ENCODE peak calls at places on chromosomes 13 and 19, in eight cellular contexts. U, N, L, I, Y, Q, T and J are unnamed samples.

GRCh38 chr13:30355405-30355741 is 48.0 kb upstream of the KATNAL1 start:
- DNase-seq in U (peak; percentile 45), N (no peak), L (no peak), I (no peak), Y (peak; percentile 54), Q (no peak), T (no peak), J (no peak)

GRCh38 chr19:46216612-46217011 is 12.9 kb upstream of the IGFL1 start:
- DNase-seq in U (no peak), N (no peak), L (no peak), I (no peak), Y (no peak), Q (no peak), T (no peak), J (no peak)

GRCh38 chr19:18529782-18530181 is 7.9 kb upstream of the ELL start:
- DNase-seq in U (no peak), N (no peak), L (no peak), I (no peak), Y (no peak), Q (no peak), T (no peak), J (no peak)

GRCh38 chr19:1416014-1416841 is 8.8 kb downstream of the DAZAP1 start:
- DNase-seq in U (no peak), N (no peak), L (no peak), I (no peak), Y (no peak), Q (no peak), T (no peak), J (no peak)

GRCh38 chr13:27446986-27447583 is 3.3 kb downstream of the MTIF3 start:
- DNase-seq in U (no peak), N (no peak), L (no peak), I (no peak), Y (no peak), Q (no peak), T (no peak), J (no peak)

GRCh38 chr13:112839347-112840105 is 129.5 kb upstream of the MCF2L start:
- DNase-seq in U (no peak), N (no peak), L (no peak), I (no peak), Y (no peak), Q (no peak), T (peak; percentile 73), J (no peak)

GRCh38 chr19:33831835-33832234 is 35.2 kb downstream of the KCTD15 start:
- DNase-seq in U (no peak), N (no peak), L (peak; percentile 50), I (no peak), Y (no peak), Q (no peak), T (no peak), J (no peak)

GRCh38 chr19:38093587-38093986 is 130.4 kb downstream of the DPF1 start:
- DNase-seq in U (no peak), N (no peak), L (no peak), I (no peak), Y (no peak), Q (no peak), T (no peak), J (no peak)

GRCh38 chr19:39132344-39132969 is 6.9 kb downstream of the PAK4 start:
- DNase-seq in U (no peak), N (no peak), L (no peak), I (no peak), Y (no peak), Q (no peak), T (no peak), J (no peak)

GRCh38 chr19:29610574-29611271 is 4.6 kb downstream of the POP4 start:
- DNase-seq in U (peak; percentile 85), N (peak; percentile 76), L (peak; percentile 84), I (peak; percentile 70), Y (peak; percentile 77), Q (peak; percentile 43), T (peak; percentile 90), J (peak; percentile 82)

GRCh38 chr19:48842744-48843162 is 6.5 kb upstream of the HSD17B14 start:
- DNase-seq in U (no peak), N (peak; percentile 36), L (no peak), I (peak; percentile 64), Y (no peak), Q (peak; percentile 46), T (peak; percentile 69), J (no peak)

GRCh38 chr19:29329460-29330134 is 116.6 kb upstream of the UQCRFS1 start:
- DNase-seq in U (no peak), N (no peak), L (no peak), I (peak; percentile 7), Y (no peak), Q (no peak), T (peak; percentile 2), J (no peak)

DNA sequence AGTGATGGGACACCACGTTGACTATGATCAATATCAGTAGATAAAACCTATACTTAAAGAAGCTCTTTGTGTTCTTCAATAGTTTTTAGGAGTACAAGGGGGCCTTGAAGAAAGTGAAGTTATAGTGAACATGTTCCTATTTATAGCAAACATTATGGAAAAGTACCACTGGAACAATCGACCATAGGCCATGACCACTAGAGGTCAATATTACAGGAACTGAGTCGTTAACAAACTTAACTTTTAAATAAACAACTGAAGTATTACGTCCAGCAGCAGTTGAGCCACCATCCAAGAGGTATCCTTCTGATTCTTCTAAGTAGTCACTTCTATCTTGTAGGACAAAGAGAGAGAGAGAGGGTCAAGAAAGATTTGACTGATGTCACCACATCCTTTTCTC is 391.0 kb upstream of the SLITRK5 start:
- DNase-seq in U (no peak), N (no peak), L (no peak), I (peak; percentile 2), Y (no peak), Q (no peak), T (no peak), J (no peak)
- TF ChIP-seq CTCF in U (no peak), N (no peak), L (no peak), I (peak; percentile 55), Y (no peak), Q (no peak), T (no peak), J (no peak)

GRCh38 chr19:16088351-16088984 is 12.2 kb downstream of the TPM4 start:
- DNase-seq in U (peak; percentile 52), N (no peak), L (no peak), I (no peak), Y (peak; percentile 67), Q (no peak), T (peak; percentile 68), J (no peak)
- TF ChIP-seq CTCF in U (no peak), N (no peak), L (no peak), I (peak; percentile 42), Y (no peak), Q (no peak), T (peak; percentile 17), J (no peak)

DNA sequence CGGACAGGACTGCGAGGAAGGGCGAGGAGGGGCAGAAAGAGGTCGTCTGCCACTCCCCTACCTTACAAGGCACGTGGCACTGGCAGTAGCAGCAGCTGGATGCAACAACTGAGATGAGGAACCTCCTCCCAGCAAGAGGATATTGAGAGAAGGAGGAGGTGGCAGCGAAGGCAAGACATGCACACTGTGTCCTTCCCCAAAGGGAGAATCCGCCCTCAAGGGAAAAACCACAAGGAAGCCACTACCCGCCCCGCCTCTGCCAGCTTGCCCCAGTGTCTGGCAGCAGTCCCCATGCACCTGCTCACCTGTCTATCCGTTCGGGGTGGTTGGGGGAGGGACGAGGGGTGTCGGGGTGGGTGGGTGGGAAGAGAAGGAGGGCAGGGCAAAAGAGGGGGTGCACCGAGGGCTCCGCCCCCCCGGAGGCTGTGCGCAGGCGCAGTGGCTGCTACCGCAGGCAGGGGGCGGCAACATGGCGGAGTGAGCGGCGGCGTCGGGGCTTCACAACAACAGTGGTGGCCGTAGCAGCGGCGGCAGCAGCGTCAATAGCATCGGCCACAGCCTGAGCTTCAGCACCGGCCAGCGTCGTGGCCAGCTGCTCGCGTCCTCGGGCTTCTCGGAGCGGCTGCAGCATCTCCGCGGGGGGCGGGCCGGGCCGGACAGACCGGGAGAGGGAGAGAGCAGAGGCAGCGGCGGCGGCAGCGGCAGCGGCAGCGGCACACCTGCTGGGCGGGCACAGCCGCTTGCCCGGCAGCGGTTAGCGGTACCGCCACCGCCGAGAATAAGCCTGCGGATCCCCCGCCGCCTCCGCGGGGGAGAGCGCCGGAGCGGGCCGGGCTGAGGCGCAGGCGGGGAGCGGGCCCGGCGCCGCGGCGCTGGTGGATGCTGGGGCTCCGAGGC is at the start of gene NBEA:
- DNase-seq in U (peak; percentile 74), N (peak; percentile 71), L (peak; percentile 64), I (peak; percentile 74), Y (peak; percentile 60), Q (peak; percentile 46), T (peak; percentile 62), J (peak; percentile 48)
- TF ChIP-seq CTCF in U (peak; percentile 53), N (no peak), L (peak; percentile 53), I (no peak), Y (no peak), Q (no peak), T (peak; percentile 18), J (no peak)

GRCh38 chr13:51590966-51591627 is 6.8 kb downstream of the WDFY2 start:
- DNase-seq in U (peak; percentile 41), N (peak; percentile 51), L (no peak), I (peak; percentile 68), Y (peak; percentile 30), Q (no peak), T (peak; percentile 96), J (no peak)
- TF ChIP-seq CTCF in U (no peak), N (no peak), L (no peak), I (no peak), Y (no peak), Q (no peak), T (no peak), J (no peak)

DNA sequence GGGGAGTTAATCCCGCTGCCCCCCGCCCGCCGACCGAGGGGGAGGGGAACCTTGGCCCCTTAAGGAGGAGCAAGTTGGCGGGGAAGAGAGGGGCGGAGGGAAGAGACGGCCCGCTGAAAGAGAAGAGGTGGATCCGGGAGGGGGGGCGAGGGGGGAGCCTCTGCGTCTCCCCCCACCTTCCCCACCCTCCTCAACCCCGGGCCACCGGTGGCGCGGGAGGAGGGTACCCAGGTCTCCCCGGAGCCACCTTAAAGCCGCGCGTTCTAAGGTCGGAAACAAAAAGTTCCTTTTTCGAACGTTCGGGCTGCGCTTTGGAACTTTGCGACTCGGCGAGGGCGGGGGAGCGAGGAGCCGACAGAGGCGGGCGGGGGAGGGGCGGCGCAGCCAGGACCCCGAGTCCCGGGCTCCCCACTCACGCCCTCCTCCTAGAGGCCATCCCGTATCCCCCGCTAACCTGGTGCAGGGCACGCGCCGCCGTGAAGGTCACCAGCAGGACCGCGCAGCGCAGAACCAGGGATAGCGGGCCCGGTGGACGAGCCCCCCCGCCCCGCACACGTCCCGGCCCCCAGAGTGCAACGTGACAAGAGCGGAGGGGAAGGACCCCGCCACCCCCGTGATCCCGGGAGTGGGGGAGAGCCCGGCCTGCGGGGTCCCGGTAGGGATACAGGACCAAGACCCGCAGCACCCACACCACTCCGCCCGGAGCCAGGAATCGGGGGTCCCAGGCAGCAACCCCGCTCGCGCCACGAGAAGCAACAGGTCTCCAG is 662 bp downstream of the ERF start:
- DNase-seq in U (peak; percentile 79), N (peak; percentile 60), L (no peak), I (peak; percentile 48), Y (peak; percentile 83), Q (no peak), T (peak; percentile 66), J (no peak)
- TF ChIP-seq CTCF in U (no peak), N (no peak), L (no peak), I (no peak), Y (no peak), Q (no peak), T (no peak), J (no peak)

GRCh38 chr19:4557186-4557970 is 2.1 kb downstream of the SEMA6B start:
- DNase-seq in U (no peak), N (no peak), L (no peak), I (peak; percentile 59), Y (no peak), Q (no peak), T (no peak), J (no peak)
- TF ChIP-seq CTCF in U (no peak), N (no peak), L (no peak), I (peak; percentile 66), Y (no peak), Q (no peak), T (peak; percentile 16), J (no peak)